ENCODE peak calls at places on chromosome 3, in five cellular contexts. Z is mesenchymal stem cell, P is neuronal stem cell, Y is IMR-90, X is H1. G is an unnamed sample.

GRCh38 chr3:128112406-128112968 is 11.1 kb downstream of the RUVBL1 start:
- DNase-seq in Z (peak), P (no peak), Y (peak), X (no peak), G (no peak)

GRCh38 chr3:108608750-108609149 is 19.2 kb downstream of the DZIP3 start:
- DNase-seq in Z (no peak), P (no peak), Y (no peak), X (no peak), G (peak)

GRCh38 chr3:195868866-195869412 is 39.4 kb downstream of the TNK2 start:
- DNase-seq in Z (no peak), P (no peak), Y (no peak), X (no peak), G (no peak)

GRCh38 chr3:170734043-170734736 is 135.8 kb downstream of the RPL22L1 start:
- DNase-seq in Z (no peak), P (no peak), Y (no peak), X (no peak), G (peak)

GRCh38 chr3:112649478-112649735 is 8.5 kb upstream of the CCDC80 start:
- DNase-seq in Z (no peak), P (no peak), Y (peak), X (no peak), G (no peak)

GRCh38 chr3:167102071-167102470 is 278.0 kb downstream of the ZBBX start:
- DNase-seq in Z (no peak), P (no peak), Y (no peak), X (peak), G (peak)

GRCh38 chr3:187131981-187132380 is 7.3 kb downstream of the RPL39L start:
- DNase-seq in Z (no peak), P (no peak), Y (peak), X (no peak), G (no peak)

GRCh38 chr3:127740136-127740915 is 67.6 kb downstream of the ABTB1 start:
- DNase-seq in Z (peak), P (no peak), Y (no peak), X (no peak), G (no peak)

GRCh38 chr3:156847746-156848339 is 21.7 kb downstream of the LEKR1 start:
- DNase-seq in Z (no peak), P (no peak), Y (no peak), X (no peak), G (no peak)

GRCh38 chr3:128459451-128459820 is 7.3 kb downstream of the DNAJB8 start:
- DNase-seq in Z (no peak), P (no peak), Y (no peak), X (no peak), G (no peak)

GRCh38 chr3:197487911-197488391 is 67.8 kb downstream of the BDH1 start:
- DNase-seq in Z (peak), P (no peak), Y (peak), X (no peak), G (no peak)

GRCh38 chr3:113138839-113139743 is 72.3 kb upstream of the BOC start:
- DNase-seq in Z (no peak), P (no peak), Y (no peak), X (no peak), G (no peak)

GRCh38 chr3:131109156-131109555 is 82.5 kb downstream of the NEK11 start:
- DNase-seq in Z (no peak), P (no peak), Y (no peak), X (no peak), G (peak)

GRCh38 chr3:177523991-177524438 is 326.7 kb upstream of the TBL1XR1 start:
- DNase-seq in Z (peak), P (no peak), Y (peak), X (no peak), G (no peak)

GRCh38 chr3:58588030-58588614 is 10.9 kb upstream of the FAM107A start:
- DNase-seq in Z (peak), P (peak), Y (peak), X (peak), G (peak)

GRCh38 chr3:175338775-175339535 is 479.8 kb downstream of the NAALADL2 start:
- DNase-seq in Z (peak), P (no peak), Y (peak), X (peak), G (peak)

GRCh38 chr3:172402892-172403643 is 45.2 kb downstream of the GHSR start:
- DNase-seq in Z (no peak), P (no peak), Y (no peak), X (no peak), G (no peak)

GRCh38 chr3:80733522-80734176 is 965.9 kb upstream of the ROBO1 start:
- DNase-seq in Z (peak), P (no peak), Y (peak), X (no peak), G (peak)

GRCh38 chr3:37092484-37092883 is 81.9 kb downstream of the LRRFIP2 start:
- DNase-seq in Z (no peak), P (no peak), Y (no peak), X (no peak), G (no peak)

GRCh38 chr3:31610700-31611275 is 78.1 kb downstream of the STT3B start:
- DNase-seq in Z (peak), P (no peak), Y (peak), X (no peak), G (peak)

GRCh38 chr3:114405202-114405601 is 111.4 kb downstream of the TIGIT start:
- DNase-seq in Z (no peak), P (no peak), Y (no peak), X (no peak), G (no peak)

GRCh38 chr3:167330993-167331392 is 49.1 kb downstream of the ZBBX start:
- DNase-seq in Z (no peak), P (no peak), Y (no peak), X (no peak), G (no peak)

GRCh38 chr3:134857776-134858515 is 62.9 kb downstream of the EPHB1 start:
- DNase-seq in Z (no peak), P (no peak), Y (no peak), X (no peak), G (no peak)

GRCh38 chr3:160754371-160754854 is 1.6 kb upstream of the PPM1L start:
- DNase-seq in Z (peak), P (peak), Y (peak), X (peak), G (peak)

GRCh38 chr3:73094127-73094526 is 32.7 kb downstream of the EBLN2 start:
- DNase-seq in Z (peak), P (no peak), Y (no peak), X (no peak), G (peak)

GRCh38 chr3:55486101-55486856 is 827 bp downstream of the WNT5A start:
- DNase-seq in Z (peak), P (peak), Y (peak), X (peak), G (peak)

GRCh38 chr3:107430214-107431047 is 53.2 kb downstream of the CCDC54 start:
- DNase-seq in Z (peak), P (peak), Y (peak), X (no peak), G (peak)

GRCh38 chr3:32577621-32578556 is 7.2 kb upstream of the DYNC1LI1 start:
- DNase-seq in Z (peak), P (no peak), Y (peak), X (no peak), G (no peak)

GRCh38 chr3:94643400-94643799 is 580.5 kb downstream of the NSUN3 start:
- DNase-seq in Z (no peak), P (no peak), Y (no peak), X (no peak), G (peak)

GRCh38 chr3:69370156-69370944 is 15.5 kb downstream of the FRMD4B start:
- DNase-seq in Z (no peak), P (no peak), Y (no peak), X (no peak), G (no peak)

GRCh38 chr3:76222115-76222652 is 436.8 kb upstream of the ZNF717 start:
- DNase-seq in Z (peak), P (no peak), Y (no peak), X (no peak), G (no peak)

GRCh38 chr3:136255672-136256406 is 5.7 kb downstream of the PCCB start:
- DNase-seq in Z (no peak), P (no peak), Y (no peak), X (no peak), G (no peak)

DNA sequence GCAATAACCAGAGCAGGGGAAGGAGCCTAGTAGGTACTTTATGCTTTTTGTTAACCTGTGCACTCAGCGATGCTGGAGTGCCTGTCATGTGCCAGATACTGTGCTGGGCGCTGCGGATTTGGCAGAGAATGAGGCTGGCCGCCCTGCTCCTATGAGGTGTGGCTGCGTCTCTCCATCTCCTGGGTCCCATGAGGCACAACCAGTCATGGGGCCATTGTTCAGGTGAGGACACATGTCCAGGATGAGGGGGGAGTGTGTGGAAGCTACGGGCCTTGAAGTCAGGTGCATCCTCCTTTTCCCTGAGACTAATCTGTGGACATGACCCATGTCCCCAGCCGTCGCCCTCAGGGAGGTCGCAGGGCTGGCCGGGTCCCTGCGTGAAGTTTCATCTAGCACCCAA is 963 bp upstream of the TXNRD3 start:
- DNase-seq in Z (no peak), P (no peak), Y (no peak), X (no peak), G (no peak)
- H2BK15ac ChIP-seq in Z (no peak), P (no peak), Y (no peak), X (peak), G (no peak)

DNA sequence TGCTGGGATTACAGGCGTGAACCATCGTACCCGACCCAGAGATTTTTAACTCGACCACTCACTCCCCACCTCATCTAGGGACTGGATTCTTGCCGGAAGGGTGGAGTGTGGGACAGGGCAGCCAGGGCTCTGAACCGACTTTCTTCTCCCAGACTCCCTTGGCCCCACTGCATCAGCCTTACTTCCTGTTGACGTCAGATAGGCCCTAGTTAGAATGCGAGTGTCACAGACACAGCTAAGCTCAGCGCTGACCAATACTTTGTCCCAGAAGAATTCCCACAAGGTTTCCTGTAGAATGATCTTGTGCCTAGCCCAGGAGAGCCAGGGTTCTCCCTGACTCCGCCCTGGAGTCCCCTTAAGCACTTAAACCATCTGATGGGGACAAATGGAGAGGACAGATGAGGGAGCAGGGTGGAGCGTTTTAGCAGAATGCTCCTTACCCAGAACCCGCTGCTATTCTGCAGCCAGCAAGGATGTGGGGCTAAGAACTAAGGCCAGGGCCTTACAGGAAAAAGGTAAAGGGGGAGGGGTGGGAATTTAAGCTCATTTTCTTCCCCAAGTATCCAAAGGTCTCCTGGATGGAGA is 5.8 kb upstream of the TUSC2 start:
- DNase-seq in Z (peak), P (no peak), Y (peak), X (no peak), G (peak)
- H3K4me3 ChIP-seq in Z (no peak), P (no peak), Y (no peak), X (no peak), G (no peak)

DNA sequence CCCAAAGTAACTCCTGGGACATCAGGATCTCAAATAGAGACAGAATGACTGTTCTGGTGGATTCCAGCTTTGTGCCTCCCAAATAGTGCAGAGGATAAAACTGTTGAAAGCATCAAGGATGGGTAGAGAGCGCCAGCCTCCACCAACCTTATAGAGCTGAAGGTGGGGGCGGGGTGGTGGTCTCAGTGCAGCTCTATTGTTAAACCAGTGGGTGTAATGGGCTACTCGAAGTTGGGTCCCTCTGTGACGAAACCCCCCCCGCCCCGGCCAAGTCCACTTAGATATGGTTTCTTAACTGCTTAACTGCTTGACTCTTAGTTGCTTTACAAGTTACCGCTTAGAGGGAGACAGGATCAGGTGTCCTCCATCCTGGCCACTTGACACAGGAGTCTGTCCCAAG is 22.7 kb downstream of the DHX30 start:
- DNase-seq in Z (no peak), P (no peak), Y (no peak), X (no peak), G (no peak)
- H3K18ac ChIP-seq in Z (peak), P (no peak), Y (no peak), X (peak), G (no peak)

GRCh38 chr3:45027406-45027805 is 1.3 kb downstream of the CLEC3B start:
- DNase-seq in Z (no peak), P (no peak), Y (no peak), X (no peak), G (no peak)

GRCh38 chr3:45024601-45025262 is 1.4 kb upstream of the CLEC3B start:
- DNase-seq in Z (peak), P (no peak), Y (no peak), X (no peak), G (no peak)

GRCh38 chr3:45026038-45026437 is at the start of gene CLEC3B:
- DNase-seq in Z (no peak), P (no peak), Y (peak), X (no peak), G (no peak)

GRCh38 chr3:45029216-45029615 is 3.1 kb downstream of the CLEC3B start:
- DNase-seq in Z (no peak), P (no peak), Y (no peak), X (no peak), G (no peak)

GRCh38 chr3:45026957-45027356 is 854 bp downstream of the CLEC3B start:
- DNase-seq in Z (peak), P (no peak), Y (peak), X (no peak), G (peak)
- H2BK15ac ChIP-seq in Z (no peak), P (no peak), Y (no peak), X (no peak), G (no peak)

G was measured in mesendoderm.